ENCODE peak calls at places on chromosomes 13 and 19, in four cellular contexts. S, R, X and O are unnamed samples.
A peak's percentile ranks its signal among the peaks of the same experiment; 100 is the strongest.

GRCh38 chr13:36297600-36298338 is at the start of gene CCDC169:
- DNase-seq in S (peak; percentile 5), R (no peak), X (peak; percentile 73), O (peak; percentile 83)

GRCh38 chr19:38245826-38246498 is 10.2 kb downstream of the PPP1R14A start:
- DNase-seq in S (no peak), R (no peak), X (no peak), O (no peak)

GRCh38 chr19:18262917-18263316 is 11.3 kb downstream of the IQCN start:
- DNase-seq in S (no peak), R (no peak), X (no peak), O (no peak)

GRCh38 chr13:20102776-20103175 is 58.1 kb downstream of the GJA3 start:
- DNase-seq in S (no peak), R (no peak), X (no peak), O (no peak)

GRCh38 chr13:112779856-112780604 is 90.2 kb downstream of the ATP11A start:
- DNase-seq in S (no peak), R (no peak), X (peak; percentile 12), O (no peak)

GRCh38 chr19:53422551-53422950 is 9.2 kb upstream of the ZNF761 start:
- DNase-seq in S (no peak), R (no peak), X (no peak), O (no peak)

GRCh38 chr19:50191270-50191669 is 12.2 kb upstream of the MYH14 start:
- DNase-seq in S (no peak), R (peak; percentile 13), X (no peak), O (no peak)

GRCh38 chr19:33416307-33417215 is 43.1 kb downstream of the CEBPG start:
- DNase-seq in S (peak; percentile 44), R (no peak), X (peak; percentile 87), O (peak; percentile 91)

GRCh38 chr13:30739646-30740642 is 4.6 kb downstream of the ALOX5AP start:
- DNase-seq in S (no peak), R (peak; percentile 76), X (no peak), O (no peak)

GRCh38 chr13:110597041-110597689 is 18.2 kb upstream of the NAXD start:
- DNase-seq in S (no peak), R (no peak), X (no peak), O (no peak)

GRCh38 chr13:73945871-73946270 is 188.3 kb downstream of the KLF12 start:
- DNase-seq in S (no peak), R (no peak), X (peak; percentile 41), O (no peak)

GRCh38 chr19:37999309-38000213 is 92.6 kb downstream of the SIPA1L3 start:
- DNase-seq in S (no peak), R (no peak), X (no peak), O (no peak)

GRCh38 chr19:16070366-16070990 is 5.8 kb upstream of the TPM4 start:
- DNase-seq in S (peak; percentile 84), R (no peak), X (no peak), O (no peak)

GRCh38 chr13:98207411-98207810 is 30.3 kb upstream of the RNF113B start:
- DNase-seq in S (no peak), R (no peak), X (no peak), O (no peak)

GRCh38 chr13:33180009-33180804 is 105.3 kb downstream of the STARD13 start:
- DNase-seq in S (peak; percentile 20), R (no peak), X (no peak), O (no peak)

GRCh38 chr19:46442808-46443450 is 14.2 kb upstream of the PNMA8C start:
- DNase-seq in S (no peak), R (no peak), X (no peak), O (no peak)

GRCh38 chr13:33070713-33071112 is 54.5 kb downstream of the KL start:
- DNase-seq in S (no peak), R (no peak), X (no peak), O (no peak)

GRCh38 chr19:45883881-45884681 is 1.9 kb downstream of the IRF2BP1 start:
- DNase-seq in S (no peak), R (no peak), X (peak; percentile 19), O (no peak)

GRCh38 chr13:35923347-35923746 is 207.8 kb downstream of the DCLK1 start:
- DNase-seq in S (no peak), R (no peak), X (no peak), O (no peak)

GRCh38 chr13:40452038-40452666 is 214.3 kb downstream of the FOXO1 start:
- DNase-seq in S (no peak), R (no peak), X (no peak), O (no peak)

GRCh38 chr13:98761126-98761978 is 8.9 kb upstream of the SLC15A1 start:
- DNase-seq in S (peak; percentile 34), R (peak; percentile 11), X (no peak), O (no peak)

GRCh38 chr13:74889321-74889720 is 592.6 kb downstream of the TBC1D4 start:
- DNase-seq in S (no peak), R (no peak), X (no peak), O (no peak)

GRCh38 chr13:51370116-51370515 is 30.6 kb downstream of the SERPINE3 start:
- DNase-seq in S (no peak), R (no peak), X (no peak), O (no peak)

GRCh38 chr13:113178070-113178895 is 19.8 kb downstream of the PROZ start:
- DNase-seq in S (no peak), R (no peak), X (peak; percentile 53), O (no peak)

GRCh38 chr19:53246498-53246897 is 8.2 kb downstream of the ZNF677 start:
- DNase-seq in S (no peak), R (peak; percentile 5), X (no peak), O (no peak)

GRCh38 chr13:52832268-52832667 is 16.2 kb downstream of the PCDH8 start:
- DNase-seq in S (no peak), R (no peak), X (no peak), O (no peak)

GRCh38 chr13:51881296-51881695 is 19.5 kb downstream of the CCDC70 start:
- DNase-seq in S (no peak), R (no peak), X (no peak), O (no peak)

GRCh38 chr19:13214036-13214730 is 64.0 kb downstream of the IER2 start:
- DNase-seq in S (no peak), R (no peak), X (no peak), O (no peak)

GRCh38 chr19:49853852-49854849 is 3.2 kb downstream of the PTOV1 start:
- DNase-seq in S (no peak), R (no peak), X (no peak), O (no peak)

GRCh38 chr13:80009760-80010159 is 331.2 kb downstream of the SPRY2 start:
- DNase-seq in S (no peak), R (no peak), X (no peak), O (no peak)

GRCh38 chr13:41268764-41269163 is 5.4 kb upstream of the MTRF1 start:
- DNase-seq in S (no peak), R (no peak), X (no peak), O (no peak)

DNA sequence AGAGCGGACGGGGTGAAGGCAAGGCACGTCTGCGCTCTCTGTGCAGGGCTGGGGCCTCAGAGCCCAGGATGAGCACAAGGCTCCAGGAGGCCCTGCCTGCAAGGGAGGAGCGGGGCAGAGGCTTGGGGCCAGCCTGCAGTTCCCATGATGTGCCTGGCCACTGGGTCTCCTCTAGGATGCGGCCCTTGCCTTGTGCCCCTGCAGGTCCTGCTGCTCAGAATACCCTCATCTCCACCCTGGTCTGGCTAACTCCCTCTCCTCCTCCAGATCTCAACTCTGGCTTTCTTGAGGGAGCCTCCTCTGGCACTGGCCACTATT is 27.8 kb downstream of the ELAVL1 start:
- DNase-seq in S (no peak), R (no peak), X (no peak), O (no peak)
- TF ChIP-seq TCF12 in S (no peak), R (no peak), X (no peak), O (no peak)

GRCh38 chr19:2549701-2550191 is 73.8 kb downstream of the GADD45B start:
- DNase-seq in S (no peak), R (no peak), X (no peak), O (no peak)
- TF ChIP-seq TCF12 in S (no peak), R (no peak), X (no peak), O (no peak)

GRCh38 chr13:31982124-31982523 is 49.5 kb upstream of the FRY start:
- DNase-seq in S (no peak), R (no peak), X (no peak), O (no peak)

GRCh38 chr13:31987071-31987470 is 44.5 kb upstream of the FRY start:
- DNase-seq in S (no peak), R (no peak), X (no peak), O (no peak)

GRCh38 chr13:31978021-31978420 is 53.6 kb upstream of the FRY start:
- DNase-seq in S (no peak), R (no peak), X (no peak), O (no peak)

GRCh38 chr13:31980842-31981241 is 50.7 kb upstream of the FRY start:
- DNase-seq in S (no peak), R (no peak), X (no peak), O (no peak)

GRCh38 chr13:31982540-31982939 is 49.0 kb upstream of the FRY start:
- DNase-seq in S (peak; percentile 67), R (no peak), X (peak; percentile 54), O (no peak)
- TF ChIP-seq TCF12 in S (no peak), R (no peak), X (peak; percentile 88), O (no peak)

DNA sequence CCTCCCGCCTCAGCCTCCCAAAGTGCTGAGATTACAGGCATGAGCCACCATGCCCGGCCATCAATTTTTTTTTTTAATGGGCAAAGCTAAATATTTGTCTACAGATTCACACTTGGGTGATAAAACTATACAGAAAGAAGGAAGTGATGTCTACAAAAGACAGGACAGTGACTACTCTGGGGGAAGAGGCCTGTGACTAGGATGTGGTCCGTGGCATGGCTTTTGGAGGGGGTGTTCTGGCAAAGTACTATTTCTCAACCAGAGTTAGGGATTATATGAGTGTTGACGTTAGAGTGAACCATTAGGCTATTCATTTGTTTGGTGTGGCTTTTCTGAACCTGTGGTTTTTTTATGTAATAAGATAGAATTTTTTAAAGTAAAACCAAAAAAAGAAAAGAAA is 42.7 kb downstream of the INSR start:
- DNase-seq in S (no peak), R (no peak), X (no peak), O (no peak)
- TF ChIP-seq TCF12 in S (no peak), R (no peak), X (no peak), O (no peak)